ENCODE peak calls at places on chromosome 6, in six cellular contexts. B is H9, W is neuronal stem cell, H is mesenchymal stem cell, V is H1, J is IMR-90. L is an unnamed sample.

GRCh38 chr6:105326838-105327745 is 75.8 kb downstream of the PREP start:
- DNase-seq in B (no peak), W (no peak), H (peak), V (no peak), J (peak), L (peak)

GRCh38 chr6:133159269-133159795 is 81.8 kb upstream of the EYA4 start:
- DNase-seq in B (no peak), W (no peak), H (peak), V (no peak), J (peak), L (no peak)

GRCh38 chr6:114108119-114109002 is 137.4 kb upstream of the HDAC2 start:
- DNase-seq in B (peak), W (peak), H (peak), V (peak), J (peak), L (peak)

GRCh38 chr6:16762547-16763477 is 1.6 kb upstream of the ATXN1 start:
- DNase-seq in B (peak), W (peak), H (peak), V (peak), J (peak), L (peak)

GRCh38 chr6:151763938-151764680 is 43.4 kb upstream of the ESR1 start:
- DNase-seq in B (peak), W (peak), H (peak), V (peak), J (peak), L (peak)

GRCh38 chr6:34143196-34143883 is 2.5 kb downstream of the GRM4 start:
- DNase-seq in B (no peak), W (no peak), H (no peak), V (no peak), J (no peak), L (no peak)

GRCh38 chr6:99013661-99014458 is 66.1 kb upstream of the FBXL4 start:
- DNase-seq in B (no peak), W (no peak), H (peak), V (no peak), J (peak), L (no peak)

GRCh38 chr6:169172946-169173345 is 80.7 kb downstream of the THBS2 start:
- DNase-seq in B (no peak), W (no peak), H (no peak), V (no peak), J (no peak), L (no peak)

GRCh38 chr6:73652637-73653570 is 888 bp downstream of the SLC17A5 start:
- DNase-seq in B (peak), W (peak), H (peak), V (peak), J (peak), L (peak)

GRCh38 chr6:85363870-85364269 is 86.0 kb upstream of the NT5E start:
- DNase-seq in B (no peak), W (no peak), H (no peak), V (no peak), J (no peak), L (no peak)

GRCh38 chr6:85372915-85373270 is 77.0 kb upstream of the NT5E start:
- DNase-seq in B (no peak), W (no peak), H (no peak), V (no peak), J (no peak), L (no peak)

GRCh38 chr6:85372188-85372914 is 77.5 kb upstream of the NT5E start:
- DNase-seq in B (no peak), W (no peak), H (no peak), V (no peak), J (no peak), L (no peak)

GRCh38 chr6:85364354-85364753 is 85.5 kb upstream of the NT5E start:
- DNase-seq in B (no peak), W (no peak), H (no peak), V (no peak), J (peak), L (no peak)

GRCh38 chr6:85368631-85369030 is 81.3 kb upstream of the NT5E start:
- DNase-seq in B (no peak), W (no peak), H (no peak), V (no peak), J (no peak), L (no peak)
- H2BK15ac ChIP-seq in B (no peak), W (no peak), H (no peak), V (no peak), J (no peak), L (no peak)

GRCh38 chr6:160353950-160354496 is 5.8 kb downstream of the SLC22A3 start:
- DNase-seq in B (no peak), W (no peak), H (no peak), V (no peak), J (no peak), L (no peak)
- H2BK5ac ChIP-seq in B (no peak), W (no peak), H (no peak), V (no peak), J (no peak), L (no peak)

DNA sequence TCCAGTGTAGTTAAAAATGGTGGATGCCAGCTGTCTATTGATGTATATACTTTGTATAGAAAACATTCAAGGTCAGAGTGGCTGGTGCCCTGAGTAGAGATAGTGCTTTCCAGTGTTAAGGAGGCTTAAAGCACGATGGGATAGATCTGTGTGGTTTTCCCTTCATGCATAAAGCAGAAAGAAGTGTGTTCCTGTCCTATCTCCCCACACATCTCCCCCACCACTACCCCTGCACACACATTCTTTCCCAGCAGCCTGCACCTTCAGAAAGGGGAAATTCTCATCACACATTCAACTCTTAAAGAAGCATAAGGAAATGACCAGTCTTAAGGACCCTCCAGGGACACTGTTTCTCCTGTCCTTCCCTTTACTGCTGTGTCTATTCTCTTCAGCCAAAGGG is 221.7 kb upstream of the TAB2 start:
- DNase-seq in B (no peak), W (no peak), H (no peak), V (no peak), J (no peak), L (no peak)
- H2BK15ac ChIP-seq in B (no peak), W (no peak), H (no peak), V (peak), J (no peak), L (no peak)

DNA sequence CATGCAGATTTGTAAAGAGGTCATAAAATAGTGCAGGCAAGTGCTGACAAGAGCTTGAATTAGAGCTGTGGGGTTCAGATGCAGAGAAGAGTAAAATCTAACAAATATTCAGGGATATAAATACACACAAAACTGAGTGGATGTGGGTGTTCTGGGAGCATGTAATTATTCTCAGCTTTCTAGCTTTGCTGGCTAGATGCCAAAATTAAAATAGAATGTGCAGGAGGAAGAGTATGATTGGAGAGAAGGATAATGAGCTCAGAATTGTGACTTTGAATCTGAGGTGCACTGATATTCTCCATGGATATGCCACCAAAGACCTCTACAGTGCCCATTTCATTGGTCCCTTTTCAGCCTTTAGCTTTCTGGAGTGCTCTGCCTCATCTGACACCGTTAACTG is 291.9 kb upstream of the SGK1 start:
- DNase-seq in B (no peak), W (no peak), H (no peak), V (no peak), J (no peak), L (no peak)
- H2BK5ac ChIP-seq in B (no peak), W (no peak), H (no peak), V (no peak), J (no peak), L (no peak)

GRCh38 chr6:153140299-153140698 is 9.2 kb upstream of the RGS17 start:
- DNase-seq in B (no peak), W (no peak), H (no peak), V (no peak), J (no peak), L (no peak)
- H2BK15ac ChIP-seq in B (no peak), W (no peak), H (no peak), V (no peak), J (no peak), L (no peak)

DNA sequence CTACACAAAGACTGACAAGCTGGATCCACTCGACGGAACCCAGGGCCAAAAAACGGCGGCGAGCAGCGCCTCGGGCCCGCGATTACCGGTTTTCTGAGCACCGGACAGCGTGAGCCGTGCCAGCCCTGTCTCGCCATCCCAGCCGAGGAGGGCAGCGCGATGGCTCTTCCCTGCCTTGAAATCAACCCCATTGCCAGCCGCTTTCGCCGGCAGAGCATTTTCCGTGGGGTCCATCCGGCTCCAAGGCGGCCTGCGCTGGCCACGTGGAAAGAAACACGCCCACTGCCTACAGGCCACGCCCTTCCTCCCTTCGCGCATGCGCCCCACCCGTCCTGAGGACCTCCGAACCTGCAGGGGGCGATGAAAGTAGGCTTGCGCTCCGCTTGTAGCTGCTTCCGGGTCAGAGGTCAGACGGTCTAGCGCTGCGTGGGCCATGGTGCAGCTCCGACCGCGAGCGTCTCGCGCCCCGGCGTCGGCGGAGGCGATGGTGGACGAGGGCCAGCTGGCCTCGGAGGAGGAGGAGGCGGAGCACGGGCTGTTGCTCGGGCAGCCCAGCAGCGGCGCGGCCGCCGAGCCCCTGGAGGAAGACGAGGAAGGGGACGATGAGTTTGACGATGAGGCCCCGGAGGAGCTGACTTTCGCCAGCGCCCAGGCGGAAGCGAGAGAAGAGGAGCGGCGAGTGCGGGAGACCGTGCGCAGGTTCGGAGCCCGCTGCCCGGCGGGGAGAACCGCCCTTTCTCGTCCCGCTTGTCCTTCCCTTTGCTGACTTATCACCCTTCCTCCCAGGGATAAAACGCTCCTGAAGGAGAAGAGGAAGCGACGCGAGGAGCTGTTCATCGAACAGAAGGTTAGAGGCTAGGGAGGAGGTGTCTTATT is at the start of gene NOL7:
- DNase-seq in B (peak), W (peak), H (peak), V (peak), J (peak), L (peak)
- H2BK5ac ChIP-seq in B (no peak), W (peak), H (peak), V (peak), J (peak), L (peak)

DNA sequence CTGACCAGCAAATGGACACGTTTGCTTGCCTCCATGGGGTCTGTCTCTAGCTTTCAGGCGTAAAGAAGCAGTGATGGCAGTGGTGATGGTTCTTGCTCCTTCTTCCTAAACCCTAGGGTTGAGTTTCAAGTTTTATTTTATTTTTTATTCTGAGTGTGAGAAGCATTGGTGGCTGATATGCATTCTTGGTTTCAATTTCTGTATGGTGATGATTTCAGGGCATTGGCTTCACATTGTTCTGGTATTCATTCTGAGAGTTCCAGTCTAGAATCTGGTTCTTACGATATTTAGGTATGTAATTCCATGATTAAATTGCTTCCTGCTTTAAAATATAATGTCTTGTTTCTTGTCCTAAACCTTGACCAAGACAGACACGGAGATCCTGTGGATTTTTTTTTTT is 444.5 kb upstream of the IMPG1 start:
- DNase-seq in B (no peak), W (no peak), H (no peak), V (no peak), J (no peak), L (no peak)
- H2BK15ac ChIP-seq in B (no peak), W (no peak), H (no peak), V (peak), J (no peak), L (no peak)